ENCODE peak calls at places on chromosome 2, in seven cellular contexts. Q is caudate nucleus; S is stimulated activated CD4-positive, alpha-beta T cell treated with anti-CD3 and anti-CD28 coated beads, Interleukin-2, amount 100 ng/mL, for 48 hours; B is HepG2; V is amniotic stem cell; P is memory B cell; A is esophagus squamous epithelium. O is an unnamed sample.

GRCh38 chr2:141499123-141499522 is 631.7 kb downstream of the LRP1B start:
- DNase-seq in V (no peak), P (no peak), S (no peak), B (no peak), Q (no peak), A (no peak), O (no peak)

GRCh38 chr2:219514196-219514761 is at the start of gene ASIC4:
- DNase-seq in Q (peak; percentile 18), B (no peak), P (no peak), S (no peak), A (no peak), V (no peak), O (no peak)

GRCh38 chr2:128172191-128172590 is 81.2 kb downstream of the UGGT1 start:
- DNase-seq in B (peak; percentile 55), S (no peak), V (no peak), P (no peak), Q (no peak), A (no peak), O (no peak)

GRCh38 chr2:23624378-23624777 is 239.4 kb downstream of the KLHL29 start:
- DNase-seq in V (no peak), A (no peak), B (peak; percentile 28), Q (no peak), S (peak; percentile 37), P (no peak), O (peak; percentile 28)

GRCh38 chr2:199973703-199974102 is 18.3 kb downstream of the MAIP1 start:
- DNase-seq in S (no peak), A (no peak), Q (no peak), P (no peak), B (peak; percentile 46), V (no peak), O (peak; percentile 37)

GRCh38 chr2:227813229-227813561 is 447 bp upstream of the CCL20 start:
- DNase-seq in Q (no peak), V (no peak), S (no peak), A (no peak), P (no peak), B (no peak), O (no peak)

GRCh38 chr2:24209389-24210105 is 34.7 kb downstream of the FAM228A start:
- DNase-seq in P (no peak), B (no peak), Q (no peak), A (no peak), V (no peak), S (no peak), O (no peak)

GRCh38 chr2:202061695-202062094 is 11.4 kb upstream of the KIAA2012 start:
- DNase-seq in V (no peak), A (no peak), P (no peak), Q (no peak), S (no peak), B (no peak), O (no peak)

GRCh38 chr2:102149243-102149642 is 6.7 kb downstream of the IL1R1 start:
- DNase-seq in B (no peak), P (no peak), S (no peak), V (no peak), A (no peak), Q (no peak), O (no peak)

O was measured in HEK293T.